ENCODE peak calls at places on chromosomes 16 and 17, in four cellular contexts. U, D, G and V are unnamed samples.

GRCh38 chr16:9219811-9220210 is 128.4 kb downstream of the HAPSTR1 start:
- DNase-seq in U (no peak), D (no peak), G (no peak), V (no peak)

GRCh38 chr16:17476414-17477259 is 5.9 kb upstream of the XYLT1 start:
- DNase-seq in U (peak), D (peak), G (no peak), V (peak)

GRCh38 chr16:25135239-25135878 is 23.8 kb downstream of the LCMT1 start:
- DNase-seq in U (no peak), D (no peak), G (no peak), V (no peak)

GRCh38 chr16:73086108-73086507 is 38.2 kb upstream of the ZFHX3 start:
- DNase-seq in U (no peak), D (no peak), G (no peak), V (no peak)

GRCh38 chr16:11218324-11218962 is 37.6 kb downstream of the SOCS1 start:
- DNase-seq in U (no peak), D (no peak), G (no peak), V (no peak)

GRCh38 chr17:73909156-73909555 is 264.9 kb upstream of the SDK2 start:
- DNase-seq in U (no peak), D (no peak), G (no peak), V (no peak)

GRCh38 chr17:63140255-63140654 is 174.2 kb downstream of the TANC2 start:
- DNase-seq in U (no peak), D (peak), G (no peak), V (no peak)

GRCh38 chr16:24505959-24506358 is 33.4 kb upstream of the RBBP6 start:
- DNase-seq in U (no peak), D (no peak), G (no peak), V (no peak)

GRCh38 chr16:20023190-20023589 is 50.5 kb downstream of the GPR139 start:
- DNase-seq in U (no peak), D (no peak), G (no peak), V (no peak)

GRCh38 chr17:55266051-55266957 is 1.5 kb downstream of the HLF start:
- DNase-seq in U (peak), D (no peak), G (no peak), V (no peak)

GRCh38 chr16:14505846-14506245 is 124.2 kb downstream of the PARN start:
- DNase-seq in U (no peak), D (no peak), G (no peak), V (no peak)

GRCh38 chr16:1773703-1774455 is 945 bp upstream of the MRPS34 start:
- DNase-seq in U (no peak), D (peak), G (peak), V (peak)

GRCh38 chr16:49179714-49180330 is 101.8 kb downstream of the CBLN1 start:
- DNase-seq in U (peak), D (no peak), G (no peak), V (no peak)

GRCh38 chr17:43648916-43649315 is 12.8 kb downstream of the MEOX1 start:
- DNase-seq in U (peak), D (no peak), G (no peak), V (no peak)

GRCh38 chr16:6573577-6573976 is 759.1 kb upstream of the RBFOX1 start:
- DNase-seq in U (peak), D (no peak), G (no peak), V (no peak)

GRCh38 chr16:89256651-89257254 is 39.2 kb downstream of the ZNF778 start:
- DNase-seq in U (peak), D (peak), G (no peak), V (peak)

GRCh38 chr16:9364721-9365693 is 273.6 kb downstream of the HAPSTR1 start:
- DNase-seq in U (no peak), D (no peak), G (peak), V (peak)

GRCh38 chr17:13888043-13888442 is 181.3 kb upstream of the COX10 start:
- DNase-seq in U (no peak), D (no peak), G (no peak), V (peak)

GRCh38 chr17:12296120-12296727 is 275.5 kb downstream of the MAP2K4 start:
- DNase-seq in U (peak), D (no peak), G (no peak), V (no peak)

GRCh38 chr16:2333772-2334379 is 6.7 kb downstream of the ABCA3 start:
- DNase-seq in U (no peak), D (no peak), G (no peak), V (no peak)

GRCh38 chr16:67547423-67548264 is 14.7 kb upstream of the CTCF start:
- DNase-seq in U (no peak), D (no peak), G (no peak), V (no peak)

GRCh38 chr16:84065536-84066132 is 23.0 kb upstream of the SLC38A8 start:
- DNase-seq in U (peak), D (peak), G (peak), V (no peak)

GRCh38 chr17:67500261-67500660 is 123.2 kb downstream of the PITPNC1 start:
- DNase-seq in U (no peak), D (no peak), G (no peak), V (no peak)

GRCh38 chr17:9432121-9432866 is 143.3 kb downstream of the STX8 start:
- DNase-seq in U (no peak), D (no peak), G (no peak), V (no peak)

GRCh38 chr17:48225725-48226567 is 118.4 kb downstream of the SNX11 start:
- DNase-seq in U (no peak), D (no peak), G (no peak), V (no peak)

GRCh38 chr17:79621151-79621940 is 10.5 kb upstream of the RBFOX3 start:
- DNase-seq in U (no peak), D (no peak), G (peak), V (no peak)

GRCh38 chr16:1335211-1335971 is 1.9 kb downstream of the BAIAP3 start:
- DNase-seq in U (no peak), D (no peak), G (no peak), V (no peak)

GRCh38 chr17:35082073-35082657 is 18.7 kb upstream of the RFFL start:
- DNase-seq in U (no peak), D (no peak), G (no peak), V (no peak)

GRCh38 chr16:8798174-8798527 is 512 bp downstream of the PMM2 start:
- DNase-seq in U (no peak), D (no peak), G (no peak), V (no peak)

GRCh38 chr17:40069751-40070643 is 7.2 kb downstream of the THRA start:
- DNase-seq in U (no peak), D (peak), G (peak), V (no peak)

GRCh38 chr17:39473310-39473709 is 12.0 kb downstream of the CDK12 start:
- DNase-seq in U (no peak), D (no peak), G (no peak), V (no peak)